ENCODE peak calls at places on chromosome 16, in five cellular contexts. I is AG08395, W is retina, P is lower lobe of right lung, K is coronary artery. B is an unnamed sample.

GRCh38 chr16:75789237-75789636 is 62.9 kb upstream of the CPHXL start:
- DNase-seq in I (peak; percentile 66), W (peak; percentile 51), P (no peak), K (no peak), B (no peak)

GRCh38 chr16:85924675-85925074 is 25.7 kb downstream of the IRF8 start:
- DNase-seq in I (peak; percentile 44), W (no peak), P (no peak), K (no peak), B (no peak)

GRCh38 chr16:89898201-89898967 is 20.3 kb upstream of the MC1R start:
- DNase-seq in I (no peak), W (no peak), P (no peak), K (no peak), B (no peak)

GRCh38 chr16:4328580-4329353 is 12.9 kb downstream of the GLIS2 start:
- DNase-seq in I (no peak), W (no peak), P (no peak), K (no peak), B (no peak)

GRCh38 chr16:82182237-82183003 is 12.4 kb upstream of the MPHOSPH6 start:
- DNase-seq in I (no peak), W (no peak), P (no peak), K (no peak), B (no peak)

GRCh38 chr16:49674990-49675389 is 180.9 kb downstream of the ZNF423 start:
- DNase-seq in I (no peak), W (no peak), P (no peak), K (no peak), B (no peak)

GRCh38 chr16:50981951-50982350 is 169.1 kb downstream of the SALL1 start:
- DNase-seq in I (no peak), W (no peak), P (no peak), K (no peak), B (no peak)

GRCh38 chr16:66578596-66579531 is at the start of gene CMTM2:
- DNase-seq in I (peak; percentile 12), W (peak; percentile 66), P (no peak), K (no peak), B (no peak)

GRCh38 chr16:51816929-51817328 is 665.9 kb upstream of the SALL1 start:
- DNase-seq in I (peak; percentile 56), W (no peak), P (no peak), K (no peak), B (no peak)

GRCh38 chr16:87762071-87762571 is 3.7 kb downstream of the KLHDC4 start:
- DNase-seq in I (no peak), W (no peak), P (no peak), K (no peak), B (no peak)

GRCh38 chr16:78879046-78879445 is 721.5 kb downstream of the MAF start:
- DNase-seq in I (no peak), W (no peak), P (no peak), K (no peak), B (no peak)

GRCh38 chr16:88120812-88121211 is 169.6 kb downstream of the BANP start:
- DNase-seq in I (no peak), W (no peak), P (no peak), K (no peak), B (no peak)

GRCh38 chr16:73916839-73917594 is 379.6 kb upstream of the PSMD7 start:
- DNase-seq in I (no peak), W (no peak), P (no peak), K (no peak), B (no peak)

GRCh38 chr16:66551362-66551761 is 1.0 kb upstream of the CKLF start:
- DNase-seq in I (peak; percentile 15), W (peak; percentile 23), P (peak; percentile 60), K (no peak), B (no peak)

GRCh38 chr16:88454315-88455057 is 1.4 kb downstream of the ZFPM1 start:
- DNase-seq in I (no peak), W (no peak), P (no peak), K (no peak), B (no peak)

GRCh38 chr16:86498155-86498651 is 12.1 kb upstream of the FOXF1 start:
- DNase-seq in I (no peak), W (peak; percentile 42), P (no peak), K (no peak), B (no peak)

GRCh38 chr16:10617662-10618420 is 37.4 kb upstream of the EMP2 start:
- DNase-seq in I (no peak), W (no peak), P (no peak), K (no peak), B (no peak)

GRCh38 chr16:75506567-75506966 is 11.3 kb upstream of the CHST6 start:
- DNase-seq in I (peak; percentile 69), W (no peak), P (no peak), K (peak; percentile 79), B (no peak)

GRCh38 chr16:67104845-67105244 is 4.9 kb upstream of the PHAF1 start:
- DNase-seq in I (no peak), W (no peak), P (no peak), K (no peak), B (no peak)

GRCh38 chr16:9138021-9138680 is 46.7 kb downstream of the HAPSTR1 start:
- DNase-seq in I (no peak), W (no peak), P (peak; percentile 26), K (no peak), B (no peak)

GRCh38 chr16:9183682-9184353 is 92.4 kb downstream of the HAPSTR1 start:
- DNase-seq in I (no peak), W (no peak), P (no peak), K (peak; percentile 35), B (no peak)

GRCh38 chr16:82585675-82586074 is 41.1 kb upstream of the CDH13 start:
- DNase-seq in I (peak; percentile 47), W (no peak), P (no peak), K (no peak), B (peak; percentile 21)

GRCh38 chr16:66427871-66428681 is 981 bp downstream of the BEAN1 start:
- DNase-seq in I (no peak), W (peak; percentile 65), P (no peak), K (no peak), B (no peak)

GRCh38 chr16:57564571-57565270 is 22.3 kb downstream of the ADGRG5 start:
- DNase-seq in I (peak; percentile 28), W (no peak), P (no peak), K (no peak), B (peak; percentile 68)

GRCh38 chr16:19127674-19128131 is 13.9 kb downstream of the ITPRIPL2 start:
- DNase-seq in I (no peak), W (no peak), P (no peak), K (no peak), B (no peak)

GRCh38 chr16:54286330-54287017 is at the start of gene IRX3:
- DNase-seq in I (peak; percentile 96), W (peak; percentile 88), P (peak; percentile 91), K (peak; percentile 88), B (no peak)

GRCh38 chr16:48511071-48511540 is 98.9 kb downstream of the N4BP1 start:
- DNase-seq in I (peak; percentile 68), W (no peak), P (no peak), K (peak; percentile 65), B (no peak)

GRCh38 chr16:72908362-72908838 is 139.5 kb downstream of the ZFHX3 start:
- DNase-seq in I (no peak), W (no peak), P (no peak), K (no peak), B (no peak)

GRCh38 chr16:17845031-17845430 is 374.3 kb upstream of the XYLT1 start:
- DNase-seq in I (no peak), W (no peak), P (no peak), K (no peak), B (no peak)

GRCh38 chr16:64864232-64864803 is 257.5 kb downstream of the CDH11 start:
- DNase-seq in I (peak; percentile 90), W (no peak), P (no peak), K (no peak), B (no peak)

GRCh38 chr16:31130336-31130812 is 5.2 kb downstream of the PRSS8 start:
- DNase-seq in I (no peak), W (no peak), P (peak; percentile 77), K (no peak), B (no peak)

GRCh38 chr16:65689726-65690125 is 567.9 kb upstream of the CDH11 start:
- DNase-seq in I (no peak), W (no peak), P (no peak), K (no peak), B (no peak)

GRCh38 chr16:1645914-1646525 is 32.1 kb upstream of the JPT2 start:
- DNase-seq in I (peak; percentile 21), W (no peak), P (no peak), K (no peak), B (no peak)

B was measured in osteocyte.